ENCODE peak calls at places on chromosomes 11 and 22, in six cellular contexts. S is heart left ventricle, F is fibroblast of the aortic adventitia, E is WTC11, N is EL, T is ureter. A is an unnamed sample.
A peak's percentile ranks its signal among the peaks of the same experiment; 100 is the strongest.

GRCh38 chr11:2328040-2328439 is 26.2 kb downstream of the TSPAN32 start:
- DNase-seq in S (no peak), F (no peak), E (no peak), N (no peak), T (no peak), A (no peak)

GRCh38 chr22:43625242-43625641 is 186.9 kb downstream of the EFCAB6 start:
- DNase-seq in S (no peak), F (no peak), E (no peak), N (no peak), T (no peak), A (peak; percentile 80)

GRCh38 chr11:119023741-119024140 is 5.2 kb downstream of the TRAPPC4 start:
- DNase-seq in S (no peak), F (peak; percentile 53), E (no peak), N (peak; percentile 49), T (no peak), A (no peak)

GRCh38 chr11:13352711-13353110 is 75.1 kb downstream of the BMAL1 start:
- DNase-seq in S (no peak), F (no peak), E (no peak), N (no peak), T (no peak), A (no peak)

GRCh38 chr11:2881076-2881973 is 4.2 kb downstream of the CDKN1C start:
- DNase-seq in S (no peak), F (no peak), E (no peak), N (no peak), T (no peak), A (no peak)

GRCh38 chr22:19821523-19822300 is 33.0 kb downstream of the GNB1L start:
- DNase-seq in S (peak; percentile 24), F (no peak), E (no peak), N (no peak), T (no peak), A (peak; percentile 77)

GRCh38 chr11:69472053-69472765 is 9.3 kb upstream of the LINC01488 start:
- DNase-seq in S (no peak), F (no peak), E (no peak), N (no peak), T (no peak), A (no peak)

GRCh38 chr11:335779-336665 is 15.4 kb upstream of the IFITM3 start:
- DNase-seq in S (peak; percentile 64), F (no peak), E (no peak), N (no peak), T (no peak), A (no peak)

GRCh38 chr22:39524089-39524752 is 3.9 kb downstream of the ATF4 start:
- DNase-seq in S (no peak), F (no peak), E (no peak), N (peak; percentile 41), T (no peak), A (no peak)

A was measured in osteocyte.